ENCODE peak calls at places on chromosome 7, in ten cellular contexts. One of them, this sample, is unnamed.

GRCh38 chr7:74254858-74255379 is 720 bp upstream of the RFC2 start:
- DNase-seq in dorsolateral prefrontal cortex: no peak
- DNase-seq in T follicular helper cell: no peak
- DNase-seq in fibroblast of villous mesenchyme: no peak
- DNase-seq in adrenal gland: no peak
- DNase-seq in activated effector memory CD4-positive, alpha-beta T cell treated with anti-CD3 and anti-CD28 coated beads, Interleukin-2, amount 50 U/mL, for 16 hours: no peak
- DNase-seq in activated naive CD4-positive, alpha-beta T cell treated with anti-CD3 and anti-CD28 coated beads, Interleukin-2, amount 50 U/mL, for 16 hours: no peak
- DNase-seq in iPS DF 19.7: no peak
- DNase-seq in CD8-positive, alpha-beta memory T cell: no peak
- DNase-seq in pancreas: no peak
- DNase-seq in this sample: no peak

GRCh38 chr7:95636140-95636539 is 39.8 kb upstream of the PDK4 start:
- DNase-seq in dorsolateral prefrontal cortex: no peak
- DNase-seq in T follicular helper cell: no peak
- DNase-seq in fibroblast of villous mesenchyme: no peak
- DNase-seq in adrenal gland: no peak
- DNase-seq in activated effector memory CD4-positive, alpha-beta T cell treated with anti-CD3 and anti-CD28 coated beads, Interleukin-2, amount 50 U/mL, for 16 hours: no peak
- DNase-seq in activated naive CD4-positive, alpha-beta T cell treated with anti-CD3 and anti-CD28 coated beads, Interleukin-2, amount 50 U/mL, for 16 hours: no peak
- DNase-seq in iPS DF 19.7: no peak
- DNase-seq in CD8-positive, alpha-beta memory T cell: no peak
- DNase-seq in pancreas: no peak
- DNase-seq in this sample: no peak

GRCh38 chr7:32259917-32260596 is 189.8 kb upstream of the PDE1C start:
- DNase-seq in dorsolateral prefrontal cortex: no peak
- DNase-seq in T follicular helper cell: no peak
- DNase-seq in fibroblast of villous mesenchyme: no peak
- DNase-seq in adrenal gland: no peak
- DNase-seq in activated effector memory CD4-positive, alpha-beta T cell treated with anti-CD3 and anti-CD28 coated beads, Interleukin-2, amount 50 U/mL, for 16 hours: no peak
- DNase-seq in activated naive CD4-positive, alpha-beta T cell treated with anti-CD3 and anti-CD28 coated beads, Interleukin-2, amount 50 U/mL, for 16 hours: no peak
- DNase-seq in iPS DF 19.7: no peak
- DNase-seq in CD8-positive, alpha-beta memory T cell: no peak
- DNase-seq in pancreas: no peak
- DNase-seq in this sample: no peak

GRCh38 chr7:155438778-155439177 is 19.2 kb upstream of the EN2 start:
- DNase-seq in dorsolateral prefrontal cortex: no peak
- DNase-seq in T follicular helper cell: no peak
- DNase-seq in fibroblast of villous mesenchyme: no peak
- DNase-seq in adrenal gland: peak
- DNase-seq in activated effector memory CD4-positive, alpha-beta T cell treated with anti-CD3 and anti-CD28 coated beads, Interleukin-2, amount 50 U/mL, for 16 hours: no peak
- DNase-seq in activated naive CD4-positive, alpha-beta T cell treated with anti-CD3 and anti-CD28 coated beads, Interleukin-2, amount 50 U/mL, for 16 hours: no peak
- DNase-seq in iPS DF 19.7: no peak
- DNase-seq in CD8-positive, alpha-beta memory T cell: no peak
- DNase-seq in pancreas: no peak
- DNase-seq in this sample: no peak

GRCh38 chr7:35975851-35976454 is 175.1 kb downstream of the SEPTIN7 start:
- DNase-seq in dorsolateral prefrontal cortex: peak
- DNase-seq in T follicular helper cell: peak
- DNase-seq in fibroblast of villous mesenchyme: peak
- DNase-seq in adrenal gland: peak
- DNase-seq in activated effector memory CD4-positive, alpha-beta T cell treated with anti-CD3 and anti-CD28 coated beads, Interleukin-2, amount 50 U/mL, for 16 hours: peak
- DNase-seq in activated naive CD4-positive, alpha-beta T cell treated with anti-CD3 and anti-CD28 coated beads, Interleukin-2, amount 50 U/mL, for 16 hours: no peak
- DNase-seq in iPS DF 19.7: peak
- DNase-seq in CD8-positive, alpha-beta memory T cell: peak
- DNase-seq in pancreas: no peak
- DNase-seq in this sample: peak

GRCh38 chr7:191105-192034 is 1.0 kb upstream of the FAM20C start:
- DNase-seq in dorsolateral prefrontal cortex: peak
- DNase-seq in T follicular helper cell: no peak
- DNase-seq in fibroblast of villous mesenchyme: peak
- DNase-seq in adrenal gland: no peak
- DNase-seq in activated effector memory CD4-positive, alpha-beta T cell treated with anti-CD3 and anti-CD28 coated beads, Interleukin-2, amount 50 U/mL, for 16 hours: no peak
- DNase-seq in activated naive CD4-positive, alpha-beta T cell treated with anti-CD3 and anti-CD28 coated beads, Interleukin-2, amount 50 U/mL, for 16 hours: no peak
- DNase-seq in iPS DF 19.7: no peak
- DNase-seq in CD8-positive, alpha-beta memory T cell: no peak
- DNase-seq in pancreas: no peak
- DNase-seq in this sample: no peak

GRCh38 chr7:85114342-85114741 is 72.5 kb downstream of the SEMA3D start:
- DNase-seq in dorsolateral prefrontal cortex: no peak
- DNase-seq in T follicular helper cell: no peak
- DNase-seq in fibroblast of villous mesenchyme: no peak
- DNase-seq in adrenal gland: no peak
- DNase-seq in activated effector memory CD4-positive, alpha-beta T cell treated with anti-CD3 and anti-CD28 coated beads, Interleukin-2, amount 50 U/mL, for 16 hours: no peak
- DNase-seq in activated naive CD4-positive, alpha-beta T cell treated with anti-CD3 and anti-CD28 coated beads, Interleukin-2, amount 50 U/mL, for 16 hours: no peak
- DNase-seq in iPS DF 19.7: no peak
- DNase-seq in CD8-positive, alpha-beta memory T cell: no peak
- DNase-seq in pancreas: no peak
- DNase-seq in this sample: no peak

GRCh38 chr7:27917119-27917518 is 177.2 kb downstream of the TAX1BP1 start:
- DNase-seq in dorsolateral prefrontal cortex: no peak
- DNase-seq in T follicular helper cell: no peak
- DNase-seq in fibroblast of villous mesenchyme: no peak
- DNase-seq in adrenal gland: no peak
- DNase-seq in activated effector memory CD4-positive, alpha-beta T cell treated with anti-CD3 and anti-CD28 coated beads, Interleukin-2, amount 50 U/mL, for 16 hours: no peak
- DNase-seq in activated naive CD4-positive, alpha-beta T cell treated with anti-CD3 and anti-CD28 coated beads, Interleukin-2, amount 50 U/mL, for 16 hours: no peak
- DNase-seq in iPS DF 19.7: no peak
- DNase-seq in CD8-positive, alpha-beta memory T cell: no peak
- DNase-seq in pancreas: no peak
- DNase-seq in this sample: no peak

GRCh38 chr7:149688836-149689590 is 84.4 kb downstream of the ZNF467 start:
- DNase-seq in dorsolateral prefrontal cortex: no peak
- DNase-seq in T follicular helper cell: no peak
- DNase-seq in fibroblast of villous mesenchyme: no peak
- DNase-seq in adrenal gland: no peak
- DNase-seq in activated effector memory CD4-positive, alpha-beta T cell treated with anti-CD3 and anti-CD28 coated beads, Interleukin-2, amount 50 U/mL, for 16 hours: no peak
- DNase-seq in activated naive CD4-positive, alpha-beta T cell treated with anti-CD3 and anti-CD28 coated beads, Interleukin-2, amount 50 U/mL, for 16 hours: no peak
- DNase-seq in iPS DF 19.7: no peak
- DNase-seq in CD8-positive, alpha-beta memory T cell: no peak
- DNase-seq in pancreas: no peak
- DNase-seq in this sample: no peak

GRCh38 chr7:19619122-19619521 is 89.7 kb downstream of the POLR1F start:
- DNase-seq in dorsolateral prefrontal cortex: no peak
- DNase-seq in T follicular helper cell: no peak
- DNase-seq in fibroblast of villous mesenchyme: peak
- DNase-seq in adrenal gland: no peak
- DNase-seq in activated effector memory CD4-positive, alpha-beta T cell treated with anti-CD3 and anti-CD28 coated beads, Interleukin-2, amount 50 U/mL, for 16 hours: no peak
- DNase-seq in activated naive CD4-positive, alpha-beta T cell treated with anti-CD3 and anti-CD28 coated beads, Interleukin-2, amount 50 U/mL, for 16 hours: no peak
- DNase-seq in iPS DF 19.7: no peak
- DNase-seq in CD8-positive, alpha-beta memory T cell: no peak
- DNase-seq in pancreas: no peak
- DNase-seq in this sample: no peak

GRCh38 chr7:30700941-30701340 is 18.7 kb upstream of the CRHR2 start:
- DNase-seq in dorsolateral prefrontal cortex: no peak
- DNase-seq in T follicular helper cell: no peak
- DNase-seq in fibroblast of villous mesenchyme: no peak
- DNase-seq in adrenal gland: no peak
- DNase-seq in activated effector memory CD4-positive, alpha-beta T cell treated with anti-CD3 and anti-CD28 coated beads, Interleukin-2, amount 50 U/mL, for 16 hours: no peak
- DNase-seq in activated naive CD4-positive, alpha-beta T cell treated with anti-CD3 and anti-CD28 coated beads, Interleukin-2, amount 50 U/mL, for 16 hours: no peak
- DNase-seq in iPS DF 19.7: no peak
- DNase-seq in CD8-positive, alpha-beta memory T cell: no peak
- DNase-seq in pancreas: no peak
- DNase-seq in this sample: no peak

GRCh38 chr7:41842956-41843355 is 140.1 kb upstream of the INHBA start:
- DNase-seq in dorsolateral prefrontal cortex: no peak
- DNase-seq in T follicular helper cell: no peak
- DNase-seq in fibroblast of villous mesenchyme: no peak
- DNase-seq in adrenal gland: no peak
- DNase-seq in activated effector memory CD4-positive, alpha-beta T cell treated with anti-CD3 and anti-CD28 coated beads, Interleukin-2, amount 50 U/mL, for 16 hours: no peak
- DNase-seq in activated naive CD4-positive, alpha-beta T cell treated with anti-CD3 and anti-CD28 coated beads, Interleukin-2, amount 50 U/mL, for 16 hours: no peak
- DNase-seq in iPS DF 19.7: no peak
- DNase-seq in CD8-positive, alpha-beta memory T cell: no peak
- DNase-seq in pancreas: no peak
- DNase-seq in this sample: no peak

GRCh38 chr7:32494946-32495297 is 367 bp upstream of the AVL9 start:
- DNase-seq in dorsolateral prefrontal cortex: no peak
- DNase-seq in T follicular helper cell: no peak
- DNase-seq in fibroblast of villous mesenchyme: no peak
- DNase-seq in adrenal gland: no peak
- DNase-seq in activated effector memory CD4-positive, alpha-beta T cell treated with anti-CD3 and anti-CD28 coated beads, Interleukin-2, amount 50 U/mL, for 16 hours: no peak
- DNase-seq in activated naive CD4-positive, alpha-beta T cell treated with anti-CD3 and anti-CD28 coated beads, Interleukin-2, amount 50 U/mL, for 16 hours: no peak
- DNase-seq in iPS DF 19.7: no peak
- DNase-seq in CD8-positive, alpha-beta memory T cell: no peak
- DNase-seq in pancreas: no peak
- DNase-seq in this sample: no peak

GRCh38 chr7:18770852-18771251 is 275.3 kb downstream of the HDAC9 start:
- DNase-seq in dorsolateral prefrontal cortex: no peak
- DNase-seq in T follicular helper cell: no peak
- DNase-seq in fibroblast of villous mesenchyme: peak
- DNase-seq in adrenal gland: no peak
- DNase-seq in activated effector memory CD4-positive, alpha-beta T cell treated with anti-CD3 and anti-CD28 coated beads, Interleukin-2, amount 50 U/mL, for 16 hours: no peak
- DNase-seq in activated naive CD4-positive, alpha-beta T cell treated with anti-CD3 and anti-CD28 coated beads, Interleukin-2, amount 50 U/mL, for 16 hours: no peak
- DNase-seq in iPS DF 19.7: no peak
- DNase-seq in CD8-positive, alpha-beta memory T cell: no peak
- DNase-seq in pancreas: no peak
- DNase-seq in this sample: no peak

GRCh38 chr7:2403718-2404648 is 572 bp downstream of the CHST12 start:
- DNase-seq in dorsolateral prefrontal cortex: peak
- DNase-seq in T follicular helper cell: no peak
- DNase-seq in fibroblast of villous mesenchyme: peak
- DNase-seq in adrenal gland: peak
- DNase-seq in activated effector memory CD4-positive, alpha-beta T cell treated with anti-CD3 and anti-CD28 coated beads, Interleukin-2, amount 50 U/mL, for 16 hours: peak
- DNase-seq in activated naive CD4-positive, alpha-beta T cell treated with anti-CD3 and anti-CD28 coated beads, Interleukin-2, amount 50 U/mL, for 16 hours: peak
- DNase-seq in iPS DF 19.7: no peak
- DNase-seq in CD8-positive, alpha-beta memory T cell: no peak
- DNase-seq in pancreas: peak
- DNase-seq in this sample: peak

GRCh38 chr7:142785841-142786250 is 15.1 kb downstream of the PRSS2 start:
- DNase-seq in dorsolateral prefrontal cortex: no peak
- DNase-seq in T follicular helper cell: peak
- DNase-seq in fibroblast of villous mesenchyme: no peak
- DNase-seq in adrenal gland: no peak
- DNase-seq in activated effector memory CD4-positive, alpha-beta T cell treated with anti-CD3 and anti-CD28 coated beads, Interleukin-2, amount 50 U/mL, for 16 hours: peak
- DNase-seq in activated naive CD4-positive, alpha-beta T cell treated with anti-CD3 and anti-CD28 coated beads, Interleukin-2, amount 50 U/mL, for 16 hours: peak
- DNase-seq in iPS DF 19.7: no peak
- DNase-seq in CD8-positive, alpha-beta memory T cell: peak
- DNase-seq in pancreas: no peak
- DNase-seq in this sample: no peak

GRCh38 chr7:158976468-158976848 is 120.1 kb downstream of the DYNC2I1 start:
- DNase-seq in dorsolateral prefrontal cortex: no peak
- DNase-seq in T follicular helper cell: no peak
- DNase-seq in fibroblast of villous mesenchyme: no peak
- DNase-seq in adrenal gland: no peak
- DNase-seq in activated effector memory CD4-positive, alpha-beta T cell treated with anti-CD3 and anti-CD28 coated beads, Interleukin-2, amount 50 U/mL, for 16 hours: no peak
- DNase-seq in activated naive CD4-positive, alpha-beta T cell treated with anti-CD3 and anti-CD28 coated beads, Interleukin-2, amount 50 U/mL, for 16 hours: no peak
- DNase-seq in iPS DF 19.7: no peak
- DNase-seq in CD8-positive, alpha-beta memory T cell: no peak
- DNase-seq in pancreas: no peak
- DNase-seq in this sample: no peak

GRCh38 chr7:11726251-11727155 is 105.5 kb downstream of the THSD7A start:
- DNase-seq in dorsolateral prefrontal cortex: peak
- DNase-seq in T follicular helper cell: no peak
- DNase-seq in fibroblast of villous mesenchyme: peak
- DNase-seq in adrenal gland: no peak
- DNase-seq in activated effector memory CD4-positive, alpha-beta T cell treated with anti-CD3 and anti-CD28 coated beads, Interleukin-2, amount 50 U/mL, for 16 hours: no peak
- DNase-seq in activated naive CD4-positive, alpha-beta T cell treated with anti-CD3 and anti-CD28 coated beads, Interleukin-2, amount 50 U/mL, for 16 hours: no peak
- DNase-seq in iPS DF 19.7: no peak
- DNase-seq in CD8-positive, alpha-beta memory T cell: no peak
- DNase-seq in pancreas: no peak
- DNase-seq in this sample: no peak

GRCh38 chr7:120950026-120950538 is 495 bp upstream of the ING3 start:
- DNase-seq in dorsolateral prefrontal cortex: no peak
- DNase-seq in T follicular helper cell: no peak
- DNase-seq in fibroblast of villous mesenchyme: no peak
- DNase-seq in adrenal gland: no peak
- DNase-seq in activated effector memory CD4-positive, alpha-beta T cell treated with anti-CD3 and anti-CD28 coated beads, Interleukin-2, amount 50 U/mL, for 16 hours: no peak
- DNase-seq in activated naive CD4-positive, alpha-beta T cell treated with anti-CD3 and anti-CD28 coated beads, Interleukin-2, amount 50 U/mL, for 16 hours: no peak
- DNase-seq in iPS DF 19.7: no peak
- DNase-seq in CD8-positive, alpha-beta memory T cell: no peak
- DNase-seq in pancreas: no peak
- DNase-seq in this sample: no peak

GRCh38 chr7:36752026-36752735 is 27.9 kb upstream of the AOAH start:
- DNase-seq in dorsolateral prefrontal cortex: no peak
- DNase-seq in T follicular helper cell: no peak
- DNase-seq in fibroblast of villous mesenchyme: no peak
- DNase-seq in adrenal gland: no peak
- DNase-seq in activated effector memory CD4-positive, alpha-beta T cell treated with anti-CD3 and anti-CD28 coated beads, Interleukin-2, amount 50 U/mL, for 16 hours: no peak
- DNase-seq in activated naive CD4-positive, alpha-beta T cell treated with anti-CD3 and anti-CD28 coated beads, Interleukin-2, amount 50 U/mL, for 16 hours: no peak
- DNase-seq in iPS DF 19.7: no peak
- DNase-seq in CD8-positive, alpha-beta memory T cell: no peak
- DNase-seq in pancreas: no peak
- DNase-seq in this sample: no peak

GRCh38 chr7:117445206-117445605 is 17.9 kb upstream of the ASZ1 start:
- DNase-seq in dorsolateral prefrontal cortex: no peak
- DNase-seq in T follicular helper cell: no peak
- DNase-seq in fibroblast of villous mesenchyme: peak
- DNase-seq in adrenal gland: no peak
- DNase-seq in activated effector memory CD4-positive, alpha-beta T cell treated with anti-CD3 and anti-CD28 coated beads, Interleukin-2, amount 50 U/mL, for 16 hours: no peak
- DNase-seq in activated naive CD4-positive, alpha-beta T cell treated with anti-CD3 and anti-CD28 coated beads, Interleukin-2, amount 50 U/mL, for 16 hours: no peak
- DNase-seq in iPS DF 19.7: no peak
- DNase-seq in CD8-positive, alpha-beta memory T cell: no peak
- DNase-seq in pancreas: no peak
- DNase-seq in this sample: no peak

GRCh38 chr7:133235212-133235883 is 17.5 kb upstream of the EXOC4 start:
- DNase-seq in dorsolateral prefrontal cortex: no peak
- DNase-seq in T follicular helper cell: no peak
- DNase-seq in fibroblast of villous mesenchyme: no peak
- DNase-seq in adrenal gland: no peak
- DNase-seq in activated effector memory CD4-positive, alpha-beta T cell treated with anti-CD3 and anti-CD28 coated beads, Interleukin-2, amount 50 U/mL, for 16 hours: no peak
- DNase-seq in activated naive CD4-positive, alpha-beta T cell treated with anti-CD3 and anti-CD28 coated beads, Interleukin-2, amount 50 U/mL, for 16 hours: no peak
- DNase-seq in iPS DF 19.7: no peak
- DNase-seq in CD8-positive, alpha-beta memory T cell: no peak
- DNase-seq in pancreas: no peak
- DNase-seq in this sample: no peak

GRCh38 chr7:30548762-30549344 is 44.2 kb upstream of the GGCT start:
- DNase-seq in dorsolateral prefrontal cortex: peak
- DNase-seq in T follicular helper cell: peak
- DNase-seq in fibroblast of villous mesenchyme: peak
- DNase-seq in adrenal gland: peak
- DNase-seq in activated effector memory CD4-positive, alpha-beta T cell treated with anti-CD3 and anti-CD28 coated beads, Interleukin-2, amount 50 U/mL, for 16 hours: peak
- DNase-seq in activated naive CD4-positive, alpha-beta T cell treated with anti-CD3 and anti-CD28 coated beads, Interleukin-2, amount 50 U/mL, for 16 hours: peak
- DNase-seq in iPS DF 19.7: peak
- DNase-seq in CD8-positive, alpha-beta memory T cell: peak
- DNase-seq in pancreas: peak
- DNase-seq in this sample: peak

GRCh38 chr7:22385326-22385725 is 28.4 kb upstream of the RAPGEF5 start:
- DNase-seq in dorsolateral prefrontal cortex: no peak
- DNase-seq in T follicular helper cell: no peak
- DNase-seq in fibroblast of villous mesenchyme: no peak
- DNase-seq in adrenal gland: no peak
- DNase-seq in activated effector memory CD4-positive, alpha-beta T cell treated with anti-CD3 and anti-CD28 coated beads, Interleukin-2, amount 50 U/mL, for 16 hours: no peak
- DNase-seq in activated naive CD4-positive, alpha-beta T cell treated with anti-CD3 and anti-CD28 coated beads, Interleukin-2, amount 50 U/mL, for 16 hours: no peak
- DNase-seq in iPS DF 19.7: no peak
- DNase-seq in CD8-positive, alpha-beta memory T cell: no peak
- DNase-seq in pancreas: no peak
- DNase-seq in this sample: no peak

GRCh38 chr7:4845740-4846142 is 16.1 kb downstream of the PAPOLB start:
- DNase-seq in dorsolateral prefrontal cortex: peak
- DNase-seq in T follicular helper cell: no peak
- DNase-seq in fibroblast of villous mesenchyme: no peak
- DNase-seq in adrenal gland: no peak
- DNase-seq in activated effector memory CD4-positive, alpha-beta T cell treated with anti-CD3 and anti-CD28 coated beads, Interleukin-2, amount 50 U/mL, for 16 hours: no peak
- DNase-seq in activated naive CD4-positive, alpha-beta T cell treated with anti-CD3 and anti-CD28 coated beads, Interleukin-2, amount 50 U/mL, for 16 hours: no peak
- DNase-seq in iPS DF 19.7: peak
- DNase-seq in CD8-positive, alpha-beta memory T cell: no peak
- DNase-seq in pancreas: no peak
- DNase-seq in this sample: no peak

GRCh38 chr7:106166651-106167342 is 54.7 kb upstream of the SYPL1 start:
- DNase-seq in dorsolateral prefrontal cortex: peak
- DNase-seq in T follicular helper cell: no peak
- DNase-seq in fibroblast of villous mesenchyme: peak
- DNase-seq in adrenal gland: peak
- DNase-seq in activated effector memory CD4-positive, alpha-beta T cell treated with anti-CD3 and anti-CD28 coated beads, Interleukin-2, amount 50 U/mL, for 16 hours: no peak
- DNase-seq in activated naive CD4-positive, alpha-beta T cell treated with anti-CD3 and anti-CD28 coated beads, Interleukin-2, amount 50 U/mL, for 16 hours: peak
- DNase-seq in iPS DF 19.7: peak
- DNase-seq in CD8-positive, alpha-beta memory T cell: peak
- DNase-seq in pancreas: no peak
- DNase-seq in this sample: peak

GRCh38 chr7:33907625-33908024 is 2.3 kb downstream of the BMPER start:
- DNase-seq in dorsolateral prefrontal cortex: no peak
- DNase-seq in T follicular helper cell: no peak
- DNase-seq in fibroblast of villous mesenchyme: no peak
- DNase-seq in adrenal gland: no peak
- DNase-seq in activated effector memory CD4-positive, alpha-beta T cell treated with anti-CD3 and anti-CD28 coated beads, Interleukin-2, amount 50 U/mL, for 16 hours: no peak
- DNase-seq in activated naive CD4-positive, alpha-beta T cell treated with anti-CD3 and anti-CD28 coated beads, Interleukin-2, amount 50 U/mL, for 16 hours: no peak
- DNase-seq in iPS DF 19.7: no peak
- DNase-seq in CD8-positive, alpha-beta memory T cell: no peak
- DNase-seq in pancreas: no peak
- DNase-seq in this sample: no peak

GRCh38 chr7:24052572-24053223 is 231.3 kb upstream of the NPY start:
- DNase-seq in dorsolateral prefrontal cortex: no peak
- DNase-seq in T follicular helper cell: no peak
- DNase-seq in fibroblast of villous mesenchyme: peak
- DNase-seq in adrenal gland: no peak
- DNase-seq in activated effector memory CD4-positive, alpha-beta T cell treated with anti-CD3 and anti-CD28 coated beads, Interleukin-2, amount 50 U/mL, for 16 hours: no peak
- DNase-seq in activated naive CD4-positive, alpha-beta T cell treated with anti-CD3 and anti-CD28 coated beads, Interleukin-2, amount 50 U/mL, for 16 hours: no peak
- DNase-seq in iPS DF 19.7: no peak
- DNase-seq in CD8-positive, alpha-beta memory T cell: no peak
- DNase-seq in pancreas: no peak
- DNase-seq in this sample: no peak

This sample was measured in neural crest cell.